ENCODE peak calls at places on chromosomes 1 and 21, in six cellular contexts. P is HepG2, K is GM12878, Q is GM12891, I is K562, N is H1. L is an unnamed sample.

GRCh38 chr1:20715406-20715805 is 2.4 kb downstream of the KIF17 start:
- DNase-seq in Q (no peak), P (no peak), I (no peak), N (no peak), K (no peak), L (no peak)

GRCh38 chr1:112702420-112703261 is 4.3 kb downstream of the RHOC start:
- DNase-seq in Q (no peak), N (no peak), K (no peak), I (no peak), P (no peak), L (no peak)

GRCh38 chr21:31724552-31724951 is 7.4 kb downstream of the SCAF4 start:
- DNase-seq in Q (no peak), K (no peak), P (no peak), I (no peak), N (no peak), L (no peak)

GRCh38 chr1:174074757-174075156 is 52.6 kb upstream of the RC3H1 start:
- DNase-seq in I (no peak), N (no peak), Q (no peak), P (no peak), K (no peak), L (no peak)

GRCh38 chr1:41475859-41476567 is 8.5 kb downstream of the EDN2 start:
- DNase-seq in K (no peak), P (no peak), I (no peak), N (no peak), Q (no peak), L (no peak)

GRCh38 chr1:204409111-204409510 is 2.5 kb downstream of the PPP1R15B start:
- DNase-seq in K (no peak), Q (no peak), P (no peak), I (no peak), N (no peak), L (no peak)

GRCh38 chr21:26405735-26406361 is 167.2 kb downstream of the CYYR1 start:
- DNase-seq in Q (no peak), K (no peak), N (no peak), I (no peak), P (no peak), L (no peak)

GRCh38 chr1:214862421-214862820 is 220.1 kb upstream of the KCNK2 start:
- DNase-seq in K (no peak), I (no peak), P (no peak), N (no peak), Q (no peak), L (no peak)

GRCh38 chr1:155000725-155001437 is 1.7 kb upstream of the ZBTB7B start:
- DNase-seq in I (peak), P (peak), K (peak), Q (peak), N (peak), L (peak)
- TF ChIP-seq POLR2A in I (peak), P (peak), K (peak), Q (no peak), N (peak), L (peak)

GRCh38 chr1:161763522-161764098 is 2.5 kb upstream of the ATF6 start:
- DNase-seq in I (peak), P (peak), Q (no peak), N (no peak), K (no peak), L (no peak)
- TF ChIP-seq TAF1 in I (no peak), P (no peak), Q (no peak), N (no peak), K (no peak), L (no peak)

GRCh38 chr1:207401578-207401977 is 52.5 kb upstream of the CR2 start:
- DNase-seq in N (no peak), I (no peak), P (no peak), Q (no peak), K (no peak), L (no peak)
- TF ChIP-seq POLR2AphosphoS5 in N (no peak), I (no peak), P (no peak), Q (no peak), K (no peak), L (no peak)

GRCh38 chr1:192575499-192576189 is at the start of gene RGS1:
- DNase-seq in I (no peak), Q (no peak), K (peak), P (no peak), N (no peak), L (no peak)
- TF ChIP-seq POLR2A in I (no peak), Q (peak), K (peak), P (no peak), N (no peak), L (peak)

DNA sequence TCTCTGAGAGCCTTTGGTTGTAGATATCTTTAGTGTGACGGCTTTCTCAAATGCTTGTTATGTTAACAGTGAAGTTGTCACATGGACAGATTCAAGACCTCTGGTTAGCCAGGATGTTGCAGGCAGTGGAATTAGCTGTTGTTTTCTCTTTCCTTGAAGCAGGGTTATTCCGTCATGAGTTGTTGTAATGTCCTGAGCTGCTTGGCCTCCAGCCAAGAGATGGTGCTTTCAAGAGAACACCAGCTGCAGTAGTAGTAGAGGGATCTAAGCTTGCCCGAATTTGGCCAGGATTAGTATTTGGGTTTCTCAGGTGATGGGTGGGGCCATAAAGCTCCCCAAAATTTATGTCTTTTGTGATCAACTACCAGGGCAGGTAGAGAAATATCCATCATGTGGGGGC is 13.4 kb downstream of the KCNE1 start:
- DNase-seq in Q (no peak), I (no peak), K (no peak), N (no peak), P (no peak), L (no peak)
- TF ChIP-seq TAF1 in Q (no peak), I (no peak), K (no peak), N (no peak), P (no peak), L (no peak)

DNA sequence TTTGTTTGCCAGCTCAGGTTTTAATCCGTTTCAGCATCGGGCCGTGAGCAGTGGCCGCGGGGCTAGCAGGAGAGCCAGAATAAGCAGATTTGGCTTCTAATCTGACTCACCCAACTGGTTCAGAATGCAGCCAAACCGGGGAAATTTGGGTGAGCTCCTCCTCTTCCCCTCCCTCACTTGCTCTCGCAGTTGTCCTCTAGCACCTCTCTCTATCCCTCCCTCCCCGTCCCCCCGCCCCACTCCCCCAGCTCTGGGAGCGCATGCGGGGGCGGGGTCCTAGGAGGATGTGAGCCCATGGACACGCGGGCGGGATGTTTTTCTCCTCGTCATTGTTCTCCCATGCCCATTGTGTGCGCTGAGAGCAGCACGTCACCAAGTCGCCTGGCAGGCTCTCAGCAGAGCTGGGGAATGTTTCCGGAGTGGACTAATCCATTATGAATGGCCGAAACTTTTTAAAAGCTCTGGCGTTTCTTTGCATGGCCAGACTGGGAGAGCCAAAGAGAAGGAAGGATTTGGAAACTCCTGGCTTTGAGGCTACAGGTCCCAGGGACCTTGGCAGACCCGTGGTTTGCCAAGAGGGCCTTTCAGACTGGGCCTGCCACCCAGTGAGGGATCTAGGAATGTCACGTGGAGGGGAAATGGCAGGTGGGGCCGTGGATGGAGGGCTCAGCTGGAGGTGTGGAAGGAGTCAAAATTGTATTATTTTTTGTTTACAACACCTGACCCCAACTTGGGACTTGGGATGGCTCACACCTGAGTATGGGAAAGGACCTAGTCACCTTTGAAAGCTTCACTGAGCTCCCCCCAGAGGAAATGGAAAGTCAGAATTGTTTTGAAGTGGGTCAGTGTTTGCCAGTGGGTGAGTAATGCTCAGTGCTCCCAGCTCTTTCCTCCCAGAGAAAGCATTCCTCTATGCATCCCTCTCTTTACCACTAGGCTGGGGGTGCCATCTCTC is 39.2 kb downstream of the CDK18 start:
- DNase-seq in P (peak), I (peak), K (no peak), N (peak), Q (no peak), L (no peak)
- TF ChIP-seq POLR2AphosphoS5 in P (no peak), I (no peak), K (no peak), N (no peak), Q (no peak), L (no peak)

GRCh38 chr1:24318988-24319863 is at the start of gene GRHL3:
- DNase-seq in I (no peak), N (peak), Q (no peak), K (no peak), P (no peak), L (no peak)
- TF ChIP-seq POLR2A in I (no peak), N (no peak), Q (no peak), K (no peak), P (no peak), L (no peak)

GRCh38 chr1:156490401-156491032 is 10.1 kb downstream of the MEF2D start:
- DNase-seq in P (no peak), N (peak), I (peak), K (no peak), Q (no peak), L (no peak)
- TF ChIP-seq TAF1 in P (no peak), N (no peak), I (no peak), K (peak), Q (no peak), L (no peak)

DNA sequence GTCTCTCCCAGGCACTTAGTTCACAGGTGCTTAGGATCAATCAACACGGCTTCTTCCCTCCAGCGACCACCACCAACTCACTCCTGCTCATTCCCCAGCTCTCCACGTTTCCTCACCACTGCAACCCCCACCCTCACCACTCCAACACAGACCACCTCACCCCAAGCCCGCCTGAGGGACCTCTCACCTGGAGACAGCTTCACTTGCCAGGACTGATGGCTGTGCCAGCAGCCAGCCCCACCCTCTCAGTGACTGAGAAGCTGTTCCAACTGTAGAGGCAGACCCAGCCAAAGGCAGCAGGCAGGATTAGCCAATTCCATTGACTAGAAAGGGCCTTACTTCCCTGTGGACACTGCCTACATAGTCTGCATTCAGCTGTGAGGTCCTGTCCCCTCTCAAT is 7.8 kb downstream of the TAGLN2 start:
- DNase-seq in Q (no peak), I (no peak), N (no peak), P (no peak), K (no peak), L (no peak)
- TF ChIP-seq POLR2AphosphoS5 in Q (no peak), I (peak), N (no peak), P (no peak), K (peak), L (peak)

GRCh38 chr1:206923009-206923960 is 1.5 kb upstream of the FCMR start:
- DNase-seq in N (no peak), I (no peak), Q (no peak), P (no peak), K (peak), L (peak)
- TF ChIP-seq POLR2A in N (no peak), I (no peak), Q (peak), P (no peak), K (peak), L (peak)

L was measured in GM12892.